ENCODE peak calls at places on chromosomes 6 and 20, in six cellular contexts. P is A549, V is endothelial cell of umbilical vein, U is GM12878, F is HepG2, A is NB4. D is an unnamed sample.
A peak's percentile ranks its signal among the peaks of the same experiment; 100 is the strongest.

GRCh38 chr20:35018578-35019371 is 63.1 kb downstream of the MYH7B start:
- DNase-seq in P (no peak), V (no peak), A (no peak), U (no peak), F (no peak), D (no peak)

GRCh38 chr6:107534762-107535161 is 44.8 kb downstream of the SOBP start:
- DNase-seq in A (no peak), P (no peak), U (no peak), F (no peak), V (no peak), D (no peak)

GRCh38 chr20:49937023-49937929 is 1.1 kb downstream of the RNF114 start:
- DNase-seq in P (no peak), A (peak; percentile 74), U (no peak), F (no peak), V (peak; percentile 19), D (peak; percentile 28)

GRCh38 chr20:62614961-62615680 is 27.2 kb upstream of the SLCO4A1 start:
- DNase-seq in F (no peak), A (no peak), P (no peak), U (no peak), V (no peak), D (no peak)

GRCh38 chr20:57211949-57212889 is 54.2 kb downstream of the BMP7 start:
- DNase-seq in U (no peak), P (peak; percentile 54), F (peak; percentile 18), A (no peak), V (no peak), D (no peak)

GRCh38 chr6:57097596-57097995 is 7.6 kb downstream of the ZNF451 start:
- DNase-seq in U (no peak), A (no peak), P (no peak), F (no peak), V (no peak), D (no peak)

GRCh38 chr6:135012349-135012748 is 42.3 kb downstream of the HBS1L start:
- DNase-seq in P (no peak), U (no peak), A (no peak), F (no peak), V (no peak), D (no peak)

GRCh38 chr20:14790771-14791517 is 453.5 kb upstream of the FLRT3 start:
- DNase-seq in U (no peak), P (no peak), A (no peak), V (no peak), F (no peak), D (no peak)

GRCh38 chr20:56630086-56630493 is 984 bp downstream of the TFAP2C start:
- DNase-seq in V (no peak), U (no peak), A (peak; percentile 91), F (no peak), P (peak; percentile 83), D (peak; percentile 21)

GRCh38 chr20:47725248-47725973 is 59.9 kb downstream of the SULF2 start:
- DNase-seq in A (peak; percentile 93), F (peak; percentile 98), V (peak; percentile 90), P (peak; percentile 88), U (peak; percentile 63), D (peak; percentile 87)

GRCh38 chr6:43921548-43922422 is 151.8 kb downstream of the VEGFA start:
- DNase-seq in F (no peak), U (no peak), A (no peak), P (no peak), V (no peak), D (no peak)

GRCh38 chr20:50335105-50335504 is 144.5 kb downstream of the CEBPB start:
- DNase-seq in U (no peak), A (peak; percentile 49), F (peak; percentile 91), V (peak; percentile 15), P (peak; percentile 77), D (peak; percentile 78)

GRCh38 chr20:44074252-44075151 is 112.5 kb downstream of the JPH2 start:
- DNase-seq in U (no peak), A (peak; percentile 28), F (no peak), P (no peak), V (peak; percentile 42), D (no peak)

GRCh38 chr6:32114853-32115252 is 5.7 kb upstream of the TNXB start:
- DNase-seq in V (no peak), A (no peak), U (no peak), P (no peak), F (no peak), D (no peak)

GRCh38 chr6:33591633-33592032 is 11.6 kb upstream of the BAK1 start:
- DNase-seq in A (no peak), U (no peak), F (no peak), V (no peak), P (no peak), D (no peak)

GRCh38 chr6:135851442-135852271 is at the start of gene PDE7B:
- DNase-seq in U (no peak), A (peak; percentile 86), F (no peak), P (peak; percentile 91), V (peak; percentile 89), D (no peak)

GRCh38 chr6:91127752-91128151 is 540.9 kb upstream of the MAP3K7 start:
- DNase-seq in U (no peak), F (no peak), A (no peak), V (no peak), P (no peak), D (no peak)

GRCh38 chr20:51752343-51752951 is 15.7 kb downstream of the ATP9A start:
- DNase-seq in V (peak; percentile 89), P (peak; percentile 72), U (no peak), A (no peak), F (peak; percentile 71), D (no peak)

GRCh38 chr6:49527315-49527714 is 23.2 kb upstream of the C6orf141 start:
- DNase-seq in P (no peak), U (no peak), V (no peak), A (no peak), F (no peak), D (no peak)

GRCh38 chr20:10675456-10675848 is 1.7 kb upstream of the JAG1 start:
- DNase-seq in P (no peak), U (no peak), F (no peak), V (no peak), A (no peak), D (no peak)

GRCh38 chr20:32052090-32052791 is at the start of gene HCK:
- DNase-seq in F (no peak), U (no peak), A (peak; percentile 64), V (no peak), P (no peak), D (no peak)

GRCh38 chr20:32051720-32052089 is 337 bp upstream of the HCK start:
- DNase-seq in F (no peak), U (no peak), A (no peak), V (no peak), P (no peak), D (no peak)

GRCh38 chr20:32050851-32051556 is 1.0 kb upstream of the HCK start:
- DNase-seq in U (no peak), A (peak; percentile 88), V (no peak), F (no peak), P (no peak), D (no peak)

GRCh38 chr20:32053648-32054047 is 1.6 kb downstream of the HCK start:
- DNase-seq in U (no peak), A (no peak), F (no peak), P (no peak), V (no peak), D (no peak)

DNA sequence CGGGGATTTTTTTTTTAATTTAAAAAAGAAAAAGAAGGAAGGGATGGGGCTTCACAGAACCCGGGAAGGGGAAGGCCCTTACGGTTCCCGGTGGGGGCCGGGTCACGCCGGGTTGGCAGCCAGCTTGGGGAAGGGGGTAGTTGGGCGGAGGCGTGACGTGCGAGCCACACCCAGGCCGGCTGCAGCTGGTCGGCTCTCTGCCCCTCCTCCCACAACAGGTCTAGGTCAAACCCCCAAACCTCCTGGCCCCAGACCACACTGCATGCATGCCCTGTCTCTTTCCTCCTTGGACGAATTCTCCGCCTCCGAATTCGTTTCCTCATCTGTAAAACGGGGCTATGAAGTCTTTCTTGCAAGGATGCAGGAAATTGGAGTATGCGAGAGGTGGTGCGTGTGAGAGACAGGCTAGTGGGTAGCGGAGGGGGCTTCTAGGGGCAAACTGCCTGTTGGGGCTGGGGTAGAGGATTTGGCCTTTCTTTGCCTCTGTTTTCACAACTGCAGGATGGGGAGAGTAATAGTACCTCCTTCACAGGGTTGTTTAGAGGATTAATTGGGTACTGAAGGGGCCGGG is 835 bp downstream of the HCK start:
- DNase-seq in F (no peak), V (no peak), A (peak; percentile 65), P (no peak), U (no peak), D (no peak)
- TF ChIP-seq MYC in F (no peak), V (no peak), A (no peak), P (no peak), U (no peak), D (no peak)

DNA sequence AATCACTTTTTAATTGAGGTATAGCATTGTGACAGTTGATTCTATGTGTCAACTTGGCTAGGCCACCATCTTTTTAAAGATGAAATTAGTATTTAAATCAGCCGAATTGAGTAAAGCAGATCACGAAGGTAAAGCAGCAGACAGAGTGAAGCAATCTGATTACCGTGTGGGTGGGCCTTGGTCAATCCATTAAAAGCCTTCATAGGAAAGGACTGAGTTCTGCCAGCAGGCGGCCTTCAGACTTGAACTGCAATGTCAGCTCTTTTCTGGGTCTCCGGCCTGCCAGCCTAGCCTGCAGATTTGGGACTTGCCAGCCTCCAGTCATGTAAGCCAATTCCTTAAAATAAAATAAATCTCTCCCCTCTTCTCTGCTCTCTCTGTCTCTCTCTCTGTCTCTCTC is 22.4 kb upstream of the TGM2 start:
- DNase-seq in P (no peak), V (no peak), A (no peak), U (no peak), F (peak; percentile 72), D (no peak)
- TF ChIP-seq MYC in P (no peak), V (no peak), A (no peak), U (no peak), F (no peak), D (no peak)

DNA sequence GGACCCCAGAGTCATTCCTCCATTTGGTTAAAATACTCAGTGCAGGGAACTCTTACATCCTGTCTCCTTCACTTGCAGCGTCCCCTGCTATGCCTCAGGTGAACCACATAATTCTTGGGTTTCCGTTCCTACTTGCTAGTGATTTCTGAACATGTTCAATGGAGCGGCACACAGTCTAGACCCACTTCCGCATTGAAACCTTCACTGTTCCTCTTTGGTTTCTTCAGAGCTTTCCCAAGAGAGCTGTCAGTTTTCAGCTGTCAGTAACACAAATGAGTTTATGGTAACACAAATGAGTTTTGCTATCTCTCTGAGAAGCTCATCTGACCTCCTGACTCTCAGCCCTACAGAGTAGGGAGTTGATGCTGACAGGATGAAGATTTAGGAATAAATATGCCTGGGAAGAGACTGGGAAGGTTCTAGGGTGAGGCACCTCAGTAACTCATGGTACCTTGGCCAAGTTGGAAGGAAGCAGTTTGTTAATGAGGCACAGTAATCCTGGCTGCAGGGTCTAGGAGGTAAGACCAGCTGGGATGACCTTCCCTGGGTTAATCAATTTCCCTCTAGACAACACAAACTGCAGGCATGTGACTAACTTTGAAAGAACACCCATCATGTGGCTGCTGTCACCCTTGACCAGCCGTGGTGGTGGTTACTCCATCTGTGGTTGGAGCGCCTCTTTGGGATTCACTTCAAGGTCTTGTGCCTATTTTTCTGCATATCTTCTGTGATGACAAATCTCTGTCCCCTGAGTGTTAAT is 5.4 kb downstream of the SYS1 start:
- DNase-seq in F (no peak), P (no peak), V (no peak), A (peak; percentile 86), U (peak; percentile 99), D (no peak)
- TF ChIP-seq MYC in F (no peak), P (no peak), V (no peak), A (no peak), U (no peak), D (no peak)

DNA sequence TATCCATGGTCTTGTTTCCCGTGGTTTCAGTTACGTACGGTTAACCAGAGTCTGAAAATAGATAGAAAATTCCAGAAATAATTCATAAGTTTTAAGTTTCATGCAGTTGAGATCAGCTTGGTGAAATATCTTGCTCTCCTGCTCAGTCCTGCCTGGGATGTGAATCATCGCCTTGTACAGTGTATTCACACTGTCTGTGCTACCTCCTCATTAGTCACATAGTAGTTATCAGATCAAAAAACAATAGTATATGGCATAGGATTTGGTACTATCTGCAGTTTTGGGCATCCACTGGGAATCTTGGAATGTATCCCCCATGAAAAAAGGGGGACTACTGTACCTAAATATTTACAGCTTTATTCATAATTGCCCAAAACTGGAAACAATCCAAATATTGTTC is 22.7 kb upstream of the MOCS1 start:
- DNase-seq in U (no peak), P (no peak), A (no peak), V (no peak), F (no peak), D (no peak)
- TF ChIP-seq MYC in U (no peak), P (no peak), A (no peak), V (no peak), F (no peak), D (no peak)